ENCODE peak calls at places on chromosomes 5 and 9, in seven cellular contexts. J is IMR-90, U is psoas muscle, G is right atrium auricular region, H is suprapubic skin, P is fibroblast of lung, W is upper lobe of right lung. F is an unnamed sample.

GRCh38 chr5:74201334-74202081 is 439.0 kb downstream of the ENC1 start:
- DNase-seq in H (no peak), J (peak), P (peak), G (no peak), U (peak), W (no peak), F (no peak)

GRCh38 chr5:447501-447900 is 4.5 kb downstream of the EXOC3 start:
- DNase-seq in P (no peak), U (peak), J (no peak), W (peak), G (no peak), H (peak), F (peak)

GRCh38 chr9:108271236-108271635 is 584.5 kb downstream of the ACTL7B start:
- DNase-seq in J (no peak), P (no peak), W (no peak), G (no peak), U (no peak), H (no peak), F (no peak)

GRCh38 chr9:133356391-133357091 is at the start of the genes SURF1 and SURF2:
- DNase-seq in P (peak), G (peak), W (peak), J (peak), U (peak), H (peak), F (peak)

GRCh38 chr5:125257057-125257970 is 510.9 kb upstream of the ZNF608 start:
- DNase-seq in J (peak), P (peak), U (no peak), G (no peak), W (no peak), H (no peak), F (no peak)

GRCh38 chr9:11962327-11962726 is 730.9 kb upstream of the TYRP1 start:
- DNase-seq in U (no peak), P (no peak), H (no peak), G (no peak), J (no peak), W (no peak), F (no peak)

GRCh38 chr5:147763791-147764525 is 18.6 kb downstream of the JAKMIP2 start:
- DNase-seq in U (no peak), H (no peak), W (no peak), P (peak), G (no peak), J (peak), F (no peak)

GRCh38 chr5:75681125-75681830 is 36.0 kb downstream of the POC5 start:
- DNase-seq in H (no peak), W (no peak), U (no peak), G (no peak), P (peak), J (peak), F (no peak)

GRCh38 chr5:83577036-83577636 is 105.6 kb downstream of the VCAN start:
- DNase-seq in G (no peak), H (no peak), J (peak), U (no peak), P (peak), W (no peak), F (no peak)

GRCh38 chr5:90873033-90873517 is 314.5 kb downstream of the ADGRV1 start:
- DNase-seq in H (no peak), P (no peak), J (no peak), U (no peak), W (no peak), G (no peak), F (no peak)

GRCh38 chr9:129231759-129232158 is 53.7 kb upstream of the IER5L start:
- DNase-seq in W (peak), P (no peak), U (peak), J (no peak), H (no peak), G (no peak), F (no peak)

GRCh38 chr9:76562511-76562911 is 103.5 kb downstream of the GCNT1 start:
- DNase-seq in G (no peak), U (no peak), W (no peak), H (no peak), J (peak), P (peak), F (no peak)

GRCh38 chr5:146697211-146697610 is 181.2 kb upstream of the GPR151 start:
- DNase-seq in H (no peak), P (no peak), G (no peak), J (no peak), W (no peak), U (no peak), F (no peak)

GRCh38 chr9:124267271-124267807 is 9.6 kb downstream of the NEK6 start:
- DNase-seq in U (no peak), H (no peak), J (peak), G (no peak), W (peak), P (peak), F (peak)

GRCh38 chr5:7763621-7764072 is 87.3 kb downstream of the CFAP90 start:
- DNase-seq in P (no peak), W (no peak), J (no peak), U (peak), G (no peak), H (no peak), F (no peak)

GRCh38 chr5:67030289-67031069 is 166.1 kb downstream of the CD180 start:
- DNase-seq in G (no peak), P (peak), W (no peak), H (no peak), J (peak), U (no peak), F (no peak)

GRCh38 chr9:22240619-22241018 is 206.0 kb upstream of the DMRTA1 start:
- DNase-seq in J (peak), G (no peak), P (peak), W (no peak), U (no peak), H (no peak), F (no peak)

GRCh38 chr9:124784503-124784902 is 7.6 kb downstream of the OLFML2A start:
- DNase-seq in G (peak), P (no peak), J (no peak), W (no peak), U (no peak), H (no peak), F (peak)

GRCh38 chr5:142748132-142748531 is 22.0 kb upstream of the ARHGAP26 start:
- DNase-seq in H (no peak), U (no peak), G (no peak), W (no peak), P (no peak), J (peak), F (no peak)

GRCh38 chr5:157159209-157159751 is 6.8 kb downstream of the GARIN3 start:
- DNase-seq in G (peak), J (no peak), U (no peak), P (no peak), W (no peak), H (no peak), F (no peak)

GRCh38 chr5:64003966-64004365 is 41.7 kb upstream of the HTR1A start:
- DNase-seq in H (no peak), G (no peak), W (no peak), U (no peak), J (no peak), P (no peak), F (no peak)

GRCh38 chr5:168932400-168932799 is 353.2 kb upstream of the PANK3 start:
- DNase-seq in U (no peak), H (no peak), J (no peak), P (no peak), W (no peak), G (no peak), F (no peak)

GRCh38 chr9:13151489-13151888 is 128.0 kb downstream of the MPDZ start:
- DNase-seq in H (no peak), P (no peak), U (no peak), W (no peak), J (no peak), G (no peak), F (no peak)

GRCh38 chr9:31388660-31389059 is 995.8 kb upstream of the ACO1 start:
- DNase-seq in W (no peak), H (no peak), G (no peak), P (no peak), J (no peak), U (no peak), F (no peak)
- TF ChIP-seq CTCF in W (no peak), H (no peak), G (no peak), P (no peak), J (no peak), U (no peak), F (no peak)

GRCh38 chr5:78905084-78905938 is 79.8 kb downstream of the ARSB start:
- DNase-seq in U (no peak), H (no peak), P (no peak), G (no peak), W (no peak), J (peak), F (no peak)

GRCh38 chr5:78908173-78908901 is 76.8 kb downstream of the ARSB start:
- DNase-seq in J (peak), U (peak), G (peak), W (no peak), P (peak), H (no peak), F (no peak)

GRCh38 chr5:78912085-78912771 is 72.9 kb downstream of the ARSB start:
- DNase-seq in P (peak), H (no peak), G (no peak), W (no peak), J (peak), U (no peak), F (no peak)

GRCh38 chr5:78903936-78904335 is 81.2 kb downstream of the ARSB start:
- DNase-seq in P (peak), U (no peak), G (no peak), H (no peak), J (peak), W (no peak), F (no peak)

GRCh38 chr5:78907255-78907886 is 77.7 kb downstream of the ARSB start:
- DNase-seq in U (no peak), P (peak), J (peak), W (no peak), H (no peak), G (no peak), F (no peak)
- H3K4me3 ChIP-seq in U (peak), P (peak), J (no peak), W (no peak), H (no peak), G (no peak), F (peak)

GRCh38 chr9:95285307-95285706 is 32.2 kb downstream of the FANCC start:
- DNase-seq in W (no peak), G (no peak), P (no peak), U (no peak), J (no peak), H (no peak), F (no peak)
- H3K27ac ChIP-seq in W (no peak), G (no peak), P (no peak), U (no peak), J (no peak), H (no peak), F (no peak)

DNA sequence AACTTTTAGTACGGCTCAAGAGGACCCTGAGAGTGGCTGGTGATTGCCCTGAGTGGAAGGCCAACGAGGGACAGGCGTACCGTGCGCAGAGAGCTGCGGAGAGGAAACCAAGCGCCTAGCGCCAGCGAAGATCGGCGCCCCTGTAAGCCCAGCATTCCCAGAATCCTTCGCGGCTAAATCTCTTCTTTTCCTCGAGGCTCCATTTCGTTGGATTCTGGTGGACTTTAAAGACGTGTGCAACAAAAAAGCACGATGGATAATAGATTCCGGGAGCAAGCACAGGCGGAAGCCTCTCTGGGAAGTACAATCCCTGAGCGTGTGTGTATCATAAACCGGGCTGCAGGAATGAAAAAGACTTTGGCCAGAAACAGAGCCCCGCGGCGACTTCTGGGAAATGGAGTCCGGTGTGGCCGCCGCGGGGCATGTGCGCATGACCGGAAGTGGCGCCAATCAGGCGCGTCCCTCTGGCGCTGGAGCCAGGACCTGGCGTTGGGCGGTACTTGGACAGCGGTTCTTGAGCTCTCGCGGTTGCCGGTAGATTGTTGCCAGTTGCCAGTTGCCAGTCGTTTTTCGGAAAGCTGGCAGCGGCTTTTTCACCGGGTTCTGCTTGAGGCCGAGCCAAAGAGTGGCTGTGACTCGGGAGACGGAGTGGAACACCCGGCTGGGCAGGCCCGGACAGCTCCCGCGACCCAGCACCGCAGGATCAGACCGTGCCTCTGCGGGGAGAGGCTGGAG is at the start of gene ZNF79:
- DNase-seq in H (peak), W (peak), U (peak), J (peak), G (peak), P (peak), F (peak)
- TF ChIP-seq CTCF in H (no peak), W (no peak), U (no peak), J (no peak), G (peak), P (no peak), F (no peak)

GRCh38 chr5:177511796-177512675 is 2.4 kb upstream of the DOK3 start:
- DNase-seq in W (no peak), G (no peak), H (no peak), U (no peak), J (no peak), P (no peak), F (peak)

GRCh38 chr5:177509991-177510566 is 453 bp upstream of the DOK3 start:
- DNase-seq in U (no peak), H (no peak), W (no peak), G (no peak), P (no peak), J (no peak), F (no peak)

GRCh38 chr5:177512736-177513380 is 3.2 kb upstream of the DOK3 start:
- DNase-seq in W (no peak), H (no peak), U (no peak), G (no peak), J (no peak), P (no peak), F (peak)

GRCh38 chr5:177510567-177511053 is 984 bp upstream of the DOK3 start:
- DNase-seq in H (no peak), P (no peak), U (no peak), G (no peak), J (no peak), W (peak), F (no peak)

DNA sequence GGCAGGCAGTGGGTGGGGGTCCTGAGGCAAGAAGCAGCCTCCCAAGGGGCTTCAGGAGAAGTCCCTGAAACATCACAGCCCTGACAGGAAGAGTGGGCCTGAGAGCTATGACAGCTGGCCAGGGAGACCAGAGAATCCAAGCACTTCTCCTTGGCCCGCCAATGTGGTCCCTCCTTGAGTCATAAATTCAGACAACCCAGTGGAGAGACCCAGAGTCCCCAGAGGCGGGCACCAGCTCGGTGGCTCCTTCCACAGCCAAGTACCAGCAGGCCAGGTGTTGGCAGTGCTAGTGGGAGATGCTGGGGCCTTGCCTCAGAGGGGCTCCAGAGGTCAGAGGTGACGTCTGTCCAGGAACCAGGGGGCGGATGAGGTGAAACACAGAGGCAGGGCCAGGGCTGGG is 1.6 kb upstream of the DOK3 start:
- DNase-seq in J (no peak), H (no peak), P (no peak), G (no peak), U (no peak), W (no peak), F (no peak)
- H3K4me3 ChIP-seq in J (no peak), H (no peak), P (no peak), G (no peak), U (no peak), W (no peak), F (no peak)